ENCODE peak calls at places on chromosomes 16 and 17, in ten cellular contexts. One of them, this sample, is unnamed.

GRCh38 chr16:63461248-63461841 is 1425.1 kb upstream of the CDH8 start:
- DNase-seq in left cardiac atrium: no peak
- DNase-seq in HL-60: peak; percentile 1
- DNase-seq in fibroblast of the conjunctiva: peak; percentile 12
- DNase-seq in fibroblast of mammary gland: peak; percentile 48
- DNase-seq in COR-L47: peak; percentile 16
- DNase-seq in non-pigmented ciliary epithelial cell: peak; percentile 9
- DNase-seq in neuronal stem cell: peak; percentile 59
- DNase-seq in IMR-90: peak; percentile 44
- DNase-seq in ureter: peak; percentile 42
- DNase-seq in this sample: peak; percentile 63

GRCh38 chr17:63697341-63698286 is 2.3 kb downstream of the LIMD2 start:
- DNase-seq in left cardiac atrium: peak; percentile 60
- DNase-seq in HL-60: peak; percentile 93
- DNase-seq in fibroblast of the conjunctiva: no peak
- DNase-seq in fibroblast of mammary gland: peak; percentile 32
- DNase-seq in COR-L47: no peak
- DNase-seq in non-pigmented ciliary epithelial cell: no peak
- DNase-seq in neuronal stem cell: no peak
- DNase-seq in IMR-90: no peak
- DNase-seq in ureter: peak; percentile 64
- DNase-seq in this sample: peak; percentile 66

GRCh38 chr16:50643192-50643591 is 37.9 kb downstream of the SNX20 start:
- DNase-seq in left cardiac atrium: no peak
- DNase-seq in HL-60: no peak
- DNase-seq in fibroblast of the conjunctiva: no peak
- DNase-seq in fibroblast of mammary gland: no peak
- DNase-seq in COR-L47: no peak
- DNase-seq in non-pigmented ciliary epithelial cell: no peak
- DNase-seq in neuronal stem cell: no peak
- DNase-seq in IMR-90: no peak
- DNase-seq in ureter: no peak
- DNase-seq in this sample: no peak

GRCh38 chr17:19744492-19744891 is 3.6 kb downstream of the ALDH3A1 start:
- DNase-seq in left cardiac atrium: peak; percentile 41
- DNase-seq in HL-60: no peak
- DNase-seq in fibroblast of the conjunctiva: no peak
- DNase-seq in fibroblast of mammary gland: no peak
- DNase-seq in COR-L47: no peak
- DNase-seq in non-pigmented ciliary epithelial cell: no peak
- DNase-seq in neuronal stem cell: no peak
- DNase-seq in IMR-90: no peak
- DNase-seq in ureter: no peak
- DNase-seq in this sample: no peak

GRCh38 chr17:36524428-36524876 is 10.2 kb downstream of the MYO19 start:
- DNase-seq in left cardiac atrium: no peak
- DNase-seq in HL-60: no peak
- DNase-seq in fibroblast of the conjunctiva: no peak
- DNase-seq in fibroblast of mammary gland: peak; percentile 25
- DNase-seq in COR-L47: no peak
- DNase-seq in non-pigmented ciliary epithelial cell: no peak
- DNase-seq in neuronal stem cell: no peak
- DNase-seq in IMR-90: peak; percentile 41
- DNase-seq in ureter: no peak
- DNase-seq in this sample: no peak

GRCh38 chr16:59698341-59698979 is 964.3 kb upstream of the GOT2 start:
- DNase-seq in left cardiac atrium: no peak
- DNase-seq in HL-60: no peak
- DNase-seq in fibroblast of the conjunctiva: no peak
- DNase-seq in fibroblast of mammary gland: peak; percentile 77
- DNase-seq in COR-L47: no peak
- DNase-seq in non-pigmented ciliary epithelial cell: peak; percentile 24
- DNase-seq in neuronal stem cell: no peak
- DNase-seq in IMR-90: peak; percentile 32
- DNase-seq in ureter: no peak
- DNase-seq in this sample: no peak

GRCh38 chr16:57534337-57534880 is 2.0 kb downstream of the CCDC102A start:
- DNase-seq in left cardiac atrium: peak; percentile 17
- DNase-seq in HL-60: no peak
- DNase-seq in fibroblast of the conjunctiva: no peak
- DNase-seq in fibroblast of mammary gland: no peak
- DNase-seq in COR-L47: no peak
- DNase-seq in non-pigmented ciliary epithelial cell: no peak
- DNase-seq in neuronal stem cell: no peak
- DNase-seq in IMR-90: no peak
- DNase-seq in ureter: no peak
- DNase-seq in this sample: no peak

GRCh38 chr16:52863000-52863399 is 189.7 kb downstream of the CHD9NB start:
- DNase-seq in left cardiac atrium: no peak
- DNase-seq in HL-60: no peak
- DNase-seq in fibroblast of the conjunctiva: no peak
- DNase-seq in fibroblast of mammary gland: no peak
- DNase-seq in COR-L47: no peak
- DNase-seq in non-pigmented ciliary epithelial cell: no peak
- DNase-seq in neuronal stem cell: no peak
- DNase-seq in IMR-90: no peak
- DNase-seq in ureter: no peak
- DNase-seq in this sample: no peak

GRCh38 chr17:1043601-1044251 is 46.8 kb downstream of the TIMM22 start:
- DNase-seq in left cardiac atrium: peak; percentile 81
- DNase-seq in HL-60: no peak
- DNase-seq in fibroblast of the conjunctiva: no peak
- DNase-seq in fibroblast of mammary gland: peak; percentile 18
- DNase-seq in COR-L47: no peak
- DNase-seq in non-pigmented ciliary epithelial cell: no peak
- DNase-seq in neuronal stem cell: no peak
- DNase-seq in IMR-90: no peak
- DNase-seq in ureter: no peak
- DNase-seq in this sample: peak; percentile 79

GRCh38 chr17:29359777-29360176 is 30.4 kb upstream of the TAOK1 start:
- DNase-seq in left cardiac atrium: no peak
- DNase-seq in HL-60: no peak
- DNase-seq in fibroblast of the conjunctiva: no peak
- DNase-seq in fibroblast of mammary gland: no peak
- DNase-seq in COR-L47: no peak
- DNase-seq in non-pigmented ciliary epithelial cell: no peak
- DNase-seq in neuronal stem cell: no peak
- DNase-seq in IMR-90: no peak
- DNase-seq in ureter: no peak
- DNase-seq in this sample: no peak

GRCh38 chr16:35798885-35799426 is 2339.5 kb downstream of the TP53TG3F start:
- DNase-seq in left cardiac atrium: peak; percentile 70
- DNase-seq in HL-60: no peak
- DNase-seq in fibroblast of the conjunctiva: no peak
- DNase-seq in fibroblast of mammary gland: no peak
- DNase-seq in COR-L47: no peak
- DNase-seq in non-pigmented ciliary epithelial cell: no peak
- DNase-seq in neuronal stem cell: no peak
- DNase-seq in IMR-90: no peak
- DNase-seq in ureter: no peak
- DNase-seq in this sample: no peak

GRCh38 chr17:16288860-16289571 is 64.3 kb downstream of the CENPV start:
- DNase-seq in left cardiac atrium: no peak
- DNase-seq in HL-60: no peak
- DNase-seq in fibroblast of the conjunctiva: no peak
- DNase-seq in fibroblast of mammary gland: no peak
- DNase-seq in COR-L47: no peak
- DNase-seq in non-pigmented ciliary epithelial cell: no peak
- DNase-seq in neuronal stem cell: no peak
- DNase-seq in IMR-90: peak; percentile 53
- DNase-seq in ureter: no peak
- DNase-seq in this sample: no peak

GRCh38 chr16:10225653-10226052 is 43.4 kb upstream of the GRIN2A start:
- DNase-seq in left cardiac atrium: no peak
- DNase-seq in HL-60: no peak
- DNase-seq in fibroblast of the conjunctiva: no peak
- DNase-seq in fibroblast of mammary gland: no peak
- DNase-seq in COR-L47: no peak
- DNase-seq in non-pigmented ciliary epithelial cell: no peak
- DNase-seq in neuronal stem cell: no peak
- DNase-seq in IMR-90: no peak
- DNase-seq in ureter: no peak
- DNase-seq in this sample: no peak

GRCh38 chr16:15975172-15975571 is 25.8 kb downstream of the ABCC1 start:
- DNase-seq in left cardiac atrium: no peak
- DNase-seq in HL-60: no peak
- DNase-seq in fibroblast of the conjunctiva: no peak
- DNase-seq in fibroblast of mammary gland: no peak
- DNase-seq in COR-L47: no peak
- DNase-seq in non-pigmented ciliary epithelial cell: no peak
- DNase-seq in neuronal stem cell: no peak
- DNase-seq in IMR-90: no peak
- DNase-seq in ureter: no peak
- DNase-seq in this sample: no peak

GRCh38 chr17:4272213-4272975 is 8.6 kb upstream of the ANKFY1 start:
- DNase-seq in left cardiac atrium: no peak
- DNase-seq in HL-60: no peak
- DNase-seq in fibroblast of the conjunctiva: no peak
- DNase-seq in fibroblast of mammary gland: no peak
- DNase-seq in COR-L47: no peak
- DNase-seq in non-pigmented ciliary epithelial cell: no peak
- DNase-seq in neuronal stem cell: no peak
- DNase-seq in IMR-90: no peak
- DNase-seq in ureter: no peak
- DNase-seq in this sample: no peak

GRCh38 chr16:27199747-27200146 is 3.6 kb upstream of the KDM8 start:
- DNase-seq in left cardiac atrium: no peak
- DNase-seq in HL-60: peak; percentile 51
- DNase-seq in fibroblast of the conjunctiva: no peak
- DNase-seq in fibroblast of mammary gland: no peak
- DNase-seq in COR-L47: no peak
- DNase-seq in non-pigmented ciliary epithelial cell: no peak
- DNase-seq in neuronal stem cell: no peak
- DNase-seq in IMR-90: no peak
- DNase-seq in ureter: no peak
- DNase-seq in this sample: no peak

GRCh38 chr16:79301036-79301435 is 299.5 kb downstream of the MAF start:
- DNase-seq in left cardiac atrium: no peak
- DNase-seq in HL-60: no peak
- DNase-seq in fibroblast of the conjunctiva: no peak
- DNase-seq in fibroblast of mammary gland: no peak
- DNase-seq in COR-L47: no peak
- DNase-seq in non-pigmented ciliary epithelial cell: no peak
- DNase-seq in neuronal stem cell: no peak
- DNase-seq in IMR-90: no peak
- DNase-seq in ureter: no peak
- DNase-seq in this sample: no peak

GRCh38 chr16:9854665-9855064 is 327.6 kb downstream of the GRIN2A start:
- DNase-seq in left cardiac atrium: peak; percentile 31
- DNase-seq in HL-60: no peak
- DNase-seq in fibroblast of the conjunctiva: peak; percentile 69
- DNase-seq in fibroblast of mammary gland: peak; percentile 92
- DNase-seq in COR-L47: no peak
- DNase-seq in non-pigmented ciliary epithelial cell: no peak
- DNase-seq in neuronal stem cell: no peak
- DNase-seq in IMR-90: no peak
- DNase-seq in ureter: no peak
- DNase-seq in this sample: no peak

GRCh38 chr17:20313891-20314290 is 153.4 kb downstream of the LGALS9B start:
- DNase-seq in left cardiac atrium: no peak
- DNase-seq in HL-60: no peak
- DNase-seq in fibroblast of the conjunctiva: no peak
- DNase-seq in fibroblast of mammary gland: no peak
- DNase-seq in COR-L47: no peak
- DNase-seq in non-pigmented ciliary epithelial cell: no peak
- DNase-seq in neuronal stem cell: no peak
- DNase-seq in IMR-90: no peak
- DNase-seq in ureter: no peak
- DNase-seq in this sample: no peak

GRCh38 chr17:29179232-29180036 is 764 bp downstream of the MYO18A start:
- DNase-seq in left cardiac atrium: peak; percentile 70
- DNase-seq in HL-60: no peak
- DNase-seq in fibroblast of the conjunctiva: no peak
- DNase-seq in fibroblast of mammary gland: no peak
- DNase-seq in COR-L47: no peak
- DNase-seq in non-pigmented ciliary epithelial cell: no peak
- DNase-seq in neuronal stem cell: peak; percentile 67
- DNase-seq in IMR-90: no peak
- DNase-seq in ureter: peak; percentile 72
- DNase-seq in this sample: peak; percentile 50

GRCh38 chr17:340074-340473 is 12.5 kb downstream of the RPH3AL start:
- DNase-seq in left cardiac atrium: no peak
- DNase-seq in HL-60: no peak
- DNase-seq in fibroblast of the conjunctiva: no peak
- DNase-seq in fibroblast of mammary gland: no peak
- DNase-seq in COR-L47: no peak
- DNase-seq in non-pigmented ciliary epithelial cell: no peak
- DNase-seq in neuronal stem cell: no peak
- DNase-seq in IMR-90: no peak
- DNase-seq in ureter: no peak
- DNase-seq in this sample: no peak

GRCh38 chr16:47278571-47278970 is 134.8 kb upstream of the NETO2 start:
- DNase-seq in left cardiac atrium: no peak
- DNase-seq in HL-60: no peak
- DNase-seq in fibroblast of the conjunctiva: no peak
- DNase-seq in fibroblast of mammary gland: no peak
- DNase-seq in COR-L47: no peak
- DNase-seq in non-pigmented ciliary epithelial cell: peak; percentile 20
- DNase-seq in neuronal stem cell: no peak
- DNase-seq in IMR-90: no peak
- DNase-seq in ureter: no peak
- DNase-seq in this sample: no peak

GRCh38 chr17:65564793-65565192 is 3.3 kb upstream of the AXIN2 start:
- DNase-seq in left cardiac atrium: peak; percentile 48
- DNase-seq in HL-60: no peak
- DNase-seq in fibroblast of the conjunctiva: no peak
- DNase-seq in fibroblast of mammary gland: no peak
- DNase-seq in COR-L47: peak; percentile 55
- DNase-seq in non-pigmented ciliary epithelial cell: no peak
- DNase-seq in neuronal stem cell: no peak
- DNase-seq in IMR-90: peak; percentile 40
- DNase-seq in ureter: no peak
- DNase-seq in this sample: peak; percentile 64

GRCh38 chr16:66605177-66605999 is 884 bp downstream of the CMTM3 start:
- DNase-seq in left cardiac atrium: peak; percentile 80
- DNase-seq in HL-60: peak; percentile 23
- DNase-seq in fibroblast of the conjunctiva: no peak
- DNase-seq in fibroblast of mammary gland: peak; percentile 40
- DNase-seq in COR-L47: no peak
- DNase-seq in non-pigmented ciliary epithelial cell: no peak
- DNase-seq in neuronal stem cell: peak; percentile 54
- DNase-seq in IMR-90: peak; percentile 34
- DNase-seq in ureter: peak; percentile 63
- DNase-seq in this sample: no peak

GRCh38 chr16:58970775-58971174 is 236.7 kb upstream of the GOT2 start:
- DNase-seq in left cardiac atrium: no peak
- DNase-seq in HL-60: no peak
- DNase-seq in fibroblast of the conjunctiva: peak; percentile 13
- DNase-seq in fibroblast of mammary gland: peak; percentile 25
- DNase-seq in COR-L47: no peak
- DNase-seq in non-pigmented ciliary epithelial cell: no peak
- DNase-seq in neuronal stem cell: no peak
- DNase-seq in IMR-90: no peak
- DNase-seq in ureter: no peak
- DNase-seq in this sample: no peak

GRCh38 chr17:76992911-76993310 is 124.7 kb downstream of the MGAT5B start:
- DNase-seq in left cardiac atrium: no peak
- DNase-seq in HL-60: no peak
- DNase-seq in fibroblast of the conjunctiva: no peak
- DNase-seq in fibroblast of mammary gland: no peak
- DNase-seq in COR-L47: peak; percentile 30
- DNase-seq in non-pigmented ciliary epithelial cell: no peak
- DNase-seq in neuronal stem cell: no peak
- DNase-seq in IMR-90: no peak
- DNase-seq in ureter: no peak
- DNase-seq in this sample: no peak

GRCh38 chr17:77436058-77436442 is 295.3 kb downstream of the SEC14L1 start:
- DNase-seq in left cardiac atrium: peak; percentile 73
- DNase-seq in HL-60: no peak
- DNase-seq in fibroblast of the conjunctiva: no peak
- DNase-seq in fibroblast of mammary gland: peak; percentile 57
- DNase-seq in COR-L47: no peak
- DNase-seq in non-pigmented ciliary epithelial cell: no peak
- DNase-seq in neuronal stem cell: no peak
- DNase-seq in IMR-90: peak; percentile 69
- DNase-seq in ureter: no peak
- DNase-seq in this sample: peak; percentile 59

GRCh38 chr16:54930034-54930938 is at the start of gene IRX5:
- DNase-seq in left cardiac atrium: peak; percentile 89
- DNase-seq in HL-60: peak; percentile 94
- DNase-seq in fibroblast of the conjunctiva: peak; percentile 97
- DNase-seq in fibroblast of mammary gland: peak; percentile 94
- DNase-seq in COR-L47: peak; percentile 86
- DNase-seq in non-pigmented ciliary epithelial cell: peak; percentile 78
- DNase-seq in neuronal stem cell: peak; percentile 91
- DNase-seq in IMR-90: peak; percentile 81
- DNase-seq in ureter: peak; percentile 87
- DNase-seq in this sample: peak; percentile 92

This sample was measured in SK-N-DZ.